ENCODE peak calls at places on chromosomes 13 and 19, in eight cellular contexts. G is breast epithelium; O is thoracic aorta; W is aorta; N is CD8-positive, alpha-beta memory T cell; Q is CD4-positive, CD25-positive, alpha-beta regulatory T cell; M is ascending aorta; F is heart right ventricle. H is an unnamed sample.
A peak's percentile ranks its signal among the peaks of the same experiment; 100 is the strongest.

GRCh38 chr13:73000027-73000674 is 58.7 kb upstream of the KLF5 start:
- DNase-seq in N (no peak), F (no peak), G (no peak), W (no peak), M (no peak), O (no peak), Q (no peak), H (no peak)

GRCh38 chr19:15210323-15210774 is 9.6 kb upstream of the NOTCH3 start:
- DNase-seq in O (peak; percentile 85), N (no peak), Q (no peak), F (peak; percentile 34), G (no peak), W (peak; percentile 90), M (peak; percentile 94), H (no peak)

GRCh38 chr13:109804654-109805053 is 18.3 kb upstream of the IRS2 start:
- DNase-seq in Q (no peak), O (no peak), W (no peak), F (no peak), G (no peak), M (no peak), N (no peak), H (no peak)

GRCh38 chr13:101709952-101710351 is 257.5 kb downstream of the ITGBL1 start:
- DNase-seq in M (no peak), G (no peak), F (no peak), N (no peak), W (no peak), Q (no peak), O (no peak), H (no peak)

GRCh38 chr19:2270572-2271515 is 11.1 kb downstream of the PEAK3 start:
- DNase-seq in M (peak; percentile 93), G (peak; percentile 77), F (peak; percentile 88), Q (peak; percentile 68), N (peak; percentile 71), O (peak; percentile 33), W (peak; percentile 94), H (peak; percentile 85)

GRCh38 chr19:16048583-16048982 is 27.7 kb upstream of the TPM4 start:
- DNase-seq in N (no peak), O (no peak), W (no peak), G (no peak), M (no peak), Q (no peak), F (no peak), H (no peak)

GRCh38 chr19:57664269-57665127 is 4.2 kb upstream of the ZSCAN4 start:
- DNase-seq in N (no peak), G (no peak), O (no peak), M (peak; percentile 61), W (peak; percentile 63), F (peak; percentile 40), Q (no peak), H (peak; percentile 52)

GRCh38 chr13:79671420-79671819 is 190.5 kb downstream of the NDFIP2 start:
- DNase-seq in W (no peak), O (no peak), Q (no peak), N (no peak), M (no peak), F (no peak), G (no peak), H (no peak)

GRCh38 chr19:58511353-58512208 is at the start of gene SLC27A5:
- DNase-seq in O (no peak), F (no peak), N (no peak), M (no peak), Q (no peak), W (no peak), G (no peak), H (no peak)

GRCh38 chr13:85974604-85975366 is 175.6 kb upstream of the SLITRK6 start:
- DNase-seq in G (no peak), M (no peak), F (no peak), W (no peak), Q (no peak), O (no peak), N (no peak), H (no peak)

GRCh38 chr19:35126624-35126959 is 8.3 kb downstream of the LGI4 start:
- DNase-seq in W (no peak), M (no peak), G (no peak), F (no peak), N (no peak), Q (no peak), O (no peak), H (no peak)

GRCh38 chr19:44025217-44025936 is at the start of gene ZNF222:
- DNase-seq in W (peak; percentile 92), G (peak; percentile 58), F (peak; percentile 89), M (peak; percentile 91), N (peak; percentile 64), Q (peak; percentile 78), O (peak; percentile 67), H (peak; percentile 87)

GRCh38 chr13:110291286-110291685 is 15.7 kb downstream of the COL4A1 start:
- DNase-seq in Q (no peak), G (no peak), M (peak; percentile 28), F (no peak), N (no peak), W (no peak), O (no peak), H (no peak)

DNA sequence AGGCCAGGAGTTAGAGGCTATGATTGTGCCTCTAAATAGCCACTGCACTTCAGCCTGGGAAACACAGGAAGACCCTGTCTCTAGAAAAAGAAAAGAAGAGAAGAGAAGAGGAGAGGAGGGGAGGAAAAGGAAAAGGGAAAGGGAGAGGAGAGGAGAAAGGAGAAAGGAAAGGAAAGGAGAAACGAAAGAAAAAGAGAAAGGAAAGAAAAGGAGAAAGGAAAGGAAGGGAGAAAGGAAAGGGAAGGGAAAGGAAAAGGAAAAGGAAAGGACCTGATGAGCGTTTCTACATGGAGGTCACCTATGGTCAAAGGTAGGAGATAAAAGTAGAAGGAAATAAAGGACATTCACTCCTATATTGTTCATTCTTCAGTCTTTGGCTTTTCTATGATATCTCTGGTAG is 109.1 kb upstream of the TRPC4 start:
- DNase-seq in N (no peak), G (no peak), O (no peak), F (no peak), Q (no peak), M (no peak), W (no peak), H (no peak)
- H3K4me1 ChIP-seq in N (no peaks in the 10 kb centered on the region), G (no peaks in the 10 kb centered on the region), O (no peaks in the 10 kb centered on the region), F (no peaks in the 10 kb centered on the region), Q (no peaks in the 10 kb centered on the region), M (no peaks in the 10 kb centered on the region), W (no peaks in the 10 kb centered on the region), H (no peaks in the 10 kb centered on the region)

DNA sequence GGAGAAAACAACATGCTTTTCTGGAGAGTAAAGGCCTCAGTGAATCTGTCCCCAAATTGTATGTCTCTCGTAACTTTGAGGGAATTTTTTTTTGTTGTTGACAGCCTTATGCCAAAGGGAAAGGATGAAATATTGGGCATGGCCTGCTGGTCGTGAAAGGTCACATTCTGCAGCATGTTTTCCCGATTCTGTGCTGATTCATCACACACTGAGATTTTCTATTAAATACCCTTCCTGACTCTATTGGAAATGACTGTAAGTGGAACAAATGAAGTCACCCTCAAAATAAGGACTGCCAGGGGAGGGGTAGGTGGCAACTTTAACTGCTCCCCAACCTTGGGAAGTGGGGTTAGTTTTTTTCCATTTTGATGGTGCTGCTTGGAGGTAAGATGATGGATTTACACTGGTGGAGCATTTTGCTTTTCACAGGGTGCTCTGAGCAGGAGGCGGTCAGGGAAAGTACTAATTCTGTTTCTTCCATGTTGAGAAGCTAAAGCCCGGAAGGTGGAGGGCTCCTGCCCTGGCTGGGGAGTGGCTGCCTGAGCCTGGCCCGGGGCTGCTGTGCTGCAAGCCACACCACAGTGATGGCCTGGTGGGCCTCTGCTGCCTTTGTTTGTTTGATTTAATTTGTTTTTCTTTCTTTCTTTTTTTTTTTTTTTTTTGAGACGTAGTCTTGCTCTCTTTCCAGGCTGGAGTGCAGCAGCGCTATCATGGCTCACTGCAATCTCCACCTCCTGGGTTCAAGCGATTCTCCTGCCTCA is 116.8 kb upstream of the SPATA13 start:
- DNase-seq in W (no peak), Q (no peak), O (no peak), G (no peak), F (no peak), N (no peak), M (no peak), H (no peak)
- H3K27ac ChIP-seq in W (no peak overlapping the region), Q (no peak overlapping the region), O (no peak overlapping the region), G (no peak overlapping the region), F (no peak overlapping the region), N (no peak overlapping the region), M (no peak overlapping the region), H (no peak overlapping the region)

DNA sequence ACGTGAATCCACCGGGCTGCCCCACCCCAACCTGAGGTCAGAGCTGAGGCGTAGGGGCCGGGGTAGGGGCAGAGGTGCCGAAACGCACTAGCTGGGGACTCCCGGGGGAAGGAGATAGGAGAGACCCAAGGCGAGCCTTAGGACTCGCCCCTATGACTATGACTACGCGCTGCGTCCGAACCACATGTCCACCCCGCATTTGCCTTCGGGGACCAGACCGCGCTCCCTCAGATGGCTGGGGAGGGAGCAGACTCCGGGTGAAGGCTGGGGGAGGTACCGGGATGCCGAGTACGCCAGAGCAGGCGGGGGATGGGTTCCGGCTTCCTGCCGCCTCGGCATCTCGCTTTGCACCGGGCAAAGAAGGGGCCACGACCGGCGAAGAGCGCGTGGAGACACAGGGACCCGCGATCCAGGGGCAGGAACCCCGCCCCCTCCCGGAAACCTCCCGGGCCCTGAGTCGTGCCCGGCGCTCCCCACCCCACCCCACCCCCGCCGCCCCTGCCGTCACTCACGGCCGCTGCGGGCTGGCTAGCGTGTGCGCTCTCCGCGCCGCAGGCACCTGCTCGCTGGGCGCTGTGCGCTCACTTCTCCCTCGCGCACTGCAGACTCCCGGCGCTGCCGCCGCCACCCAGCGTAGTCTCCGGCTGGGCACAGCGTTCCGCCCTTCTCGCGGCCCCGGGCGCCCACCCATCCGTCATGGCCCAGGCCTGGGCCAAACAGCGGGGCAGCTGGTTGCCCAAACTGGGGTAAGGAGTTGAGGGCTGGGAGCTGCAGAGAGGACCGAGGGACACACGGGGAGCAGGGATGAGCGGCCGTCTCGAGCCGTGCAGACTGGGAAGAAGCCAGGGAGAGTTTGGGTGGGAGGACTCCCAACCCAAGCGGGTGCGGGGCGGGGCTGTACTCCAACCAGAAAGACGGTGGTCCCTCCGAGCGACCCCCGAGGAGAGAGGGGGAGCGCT is 603 bp upstream of the VSTM2B start:
- DNase-seq in Q (no peak), G (no peak), W (no peak), N (no peak), F (no peak), O (no peak), M (no peak), H (no peak)
- H3K4me1 ChIP-seq in Q (peaks cover 30% of the 10 kb centered on the region), G (peaks cover 8% of the 10 kb centered on the region), W (no peaks in the 10 kb centered on the region), N (peaks cover 20% of the 10 kb centered on the region), F (peaks cover 44% of the 10 kb centered on the region), O (peaks cover 31% of the 10 kb centered on the region), M (peaks cover 3% of the 10 kb centered on the region), H (peaks cover 41% of the 10 kb centered on the region)

GRCh38 chr13:33265133-33265532 is 20.4 kb downstream of the STARD13 start:
- DNase-seq in F (no peak), O (no peak), G (no peak), W (no peak), M (no peak), N (no peak), Q (no peak), H (no peak)

GRCh38 chr13:33264620-33264978 is 21.0 kb downstream of the STARD13 start:
- DNase-seq in O (no peak), F (no peak), W (no peak), N (no peak), Q (no peak), G (no peak), M (no peak), H (no peak)

GRCh38 chr13:33262997-33263396 is 22.6 kb downstream of the STARD13 start:
- DNase-seq in F (no peak), W (no peak), N (no peak), Q (no peak), G (no peak), O (no peak), M (no peak), H (no peak)

GRCh38 chr13:33263484-33263883 is 22.1 kb downstream of the STARD13 start:
- DNase-seq in N (no peak), O (no peak), Q (no peak), W (no peak), M (no peak), F (no peak), G (no peak), H (no peak)

GRCh38 chr13:33263976-33264619 is 21.5 kb downstream of the STARD13 start:
- DNase-seq in Q (no peak), G (no peak), O (no peak), W (no peak), F (no peak), M (no peak), N (no peak), H (no peak)
- H3K27ac ChIP-seq in Q (no peak overlapping the region), G (peak overlapping the region; percentile 41), O (no peak overlapping the region), W (no peak overlapping the region), F (peak overlapping the region; percentile 37), M (no peak overlapping the region), N (no peak overlapping the region), H (no peak overlapping the region)